ENCODE peak calls at places on chromosomes 5 and 9, in eight cellular contexts. V is lower lobe of right lung, E is heart right ventricle, Z is OCI-LY7, H is BE2C, T is neural progenitor cell, S is foreskin fibroblast, I is cardiac fibroblast. G is an unnamed sample.

GRCh38 chr5:122415481-122416120 is 103.6 kb downstream of the SNCAIP start:
- DNase-seq in I (peak; percentile 84), Z (peak; percentile 29), S (peak; percentile 54), H (peak; percentile 46), V (peak; percentile 44), E (peak; percentile 25), T (peak; percentile 83), G (peak; percentile 53)

GRCh38 chr5:181109489-181110013 is 21.4 kb downstream of the OR2V1 start:
- DNase-seq in I (no peak), E (no peak), H (no peak), V (no peak), T (peak; percentile 58), Z (no peak), S (no peak), G (no peak)

GRCh38 chr5:174327317-174327864 is 281.9 kb downstream of the NSG2 start:
- DNase-seq in E (peak; percentile 63), Z (peak; percentile 74), S (peak; percentile 18), H (peak; percentile 92), V (peak; percentile 63), T (peak; percentile 94), I (peak; percentile 86), G (peak; percentile 37)

GRCh38 chr9:133264235-133264764 is 10.7 kb downstream of the ABO start:
- DNase-seq in H (no peak), E (no peak), I (no peak), T (no peak), Z (no peak), V (no peak), S (no peak), G (no peak)

GRCh38 chr5:124665035-124665434 is 81.4 kb downstream of the ZNF608 start:
- DNase-seq in E (no peak), Z (no peak), S (no peak), I (no peak), H (no peak), V (no peak), T (no peak), G (no peak)

GRCh38 chr5:159184236-159184635 is 25.1 kb downstream of the RNF145 start:
- DNase-seq in H (no peak), T (no peak), S (no peak), V (no peak), I (peak; percentile 62), Z (no peak), E (no peak), G (no peak)

GRCh38 chr5:56900858-56901578 is 8.4 kb upstream of the SETD9 start:
- DNase-seq in V (no peak), H (peak; percentile 23), I (peak; percentile 52), Z (peak; percentile 65), S (peak; percentile 15), T (peak; percentile 59), E (no peak), G (no peak)

GRCh38 chr5:99926463-99926862 is 608.7 kb upstream of the FAM174A start:
- DNase-seq in H (no peak), V (no peak), Z (no peak), I (no peak), E (no peak), T (no peak), S (no peak), G (no peak)

GRCh38 chr9:124520206-124520596 is 13.0 kb upstream of the NR5A1 start:
- DNase-seq in I (no peak), T (no peak), V (no peak), S (no peak), H (no peak), E (no peak), Z (no peak), G (no peak)

GRCh38 chr5:56337715-56338319 is 104.7 kb upstream of the ANKRD55 start:
- DNase-seq in E (no peak), H (no peak), S (no peak), Z (no peak), V (no peak), I (no peak), T (no peak), G (no peak)

GRCh38 chr5:65771266-65771665 is 49.3 kb downstream of the NLN start:
- DNase-seq in Z (no peak), S (no peak), T (no peak), E (no peak), H (no peak), V (no peak), I (no peak), G (no peak)

GRCh38 chr9:124037790-124038189 is 26.2 kb downstream of the LHX2 start:
- DNase-seq in H (no peak), V (no peak), I (no peak), Z (no peak), E (no peak), S (no peak), T (peak; percentile 42), G (no peak)

GRCh38 chr5:36607114-36607561 is 732 bp downstream of the SLC1A3 start:
- DNase-seq in V (peak; percentile 51), T (peak; percentile 72), Z (no peak), S (peak; percentile 47), I (peak; percentile 48), E (peak; percentile 37), H (no peak), G (peak; percentile 24)

GRCh38 chr9:124708633-124709032 is 62.5 kb downstream of the NR6A1 start:
- DNase-seq in E (no peak), Z (no peak), T (peak; percentile 23), S (peak; percentile 30), V (no peak), I (no peak), H (no peak), G (no peak)

GRCh38 chr5:71697967-71698366 is 21.1 kb upstream of the CARTPT start:
- DNase-seq in V (no peak), I (no peak), E (peak; percentile 21), T (peak; percentile 59), H (no peak), Z (peak; percentile 2), S (no peak), G (no peak)

GRCh38 chr5:131379723-131380122 is 115.9 kb downstream of the CDC42SE2 start:
- DNase-seq in H (no peak), E (no peak), T (no peak), S (no peak), V (no peak), I (peak; percentile 91), Z (peak; percentile 72), G (peak; percentile 29)

GRCh38 chr5:54905942-54906537 is 79.4 kb downstream of the ESM1 start:
- DNase-seq in I (peak; percentile 86), V (peak; percentile 63), S (peak; percentile 66), E (peak; percentile 37), T (peak; percentile 82), H (peak; percentile 47), Z (peak; percentile 41), G (peak; percentile 46)

GRCh38 chr5:14326035-14326909 is 183.1 kb downstream of the TRIO start:
- DNase-seq in I (peak; percentile 10), H (peak; percentile 65), V (no peak), Z (no peak), T (peak; percentile 4), S (no peak), E (no peak), G (no peak)

GRCh38 chr9:107229146-107229545 is 53.9 kb upstream of the RAD23B start:
- DNase-seq in I (no peak), E (no peak), T (peak; percentile 67), H (no peak), V (no peak), S (no peak), Z (no peak), G (no peak)

GRCh38 chr5:171462928-171463843 is 43.7 kb downstream of the FGF18 start:
- DNase-seq in T (no peak), I (no peak), S (no peak), Z (no peak), H (no peak), V (no peak), E (no peak), G (no peak)

GRCh38 chr5:169606279-169606678 is 22.7 kb downstream of the SPDL1 start:
- DNase-seq in H (no peak), T (no peak), Z (no peak), I (no peak), V (no peak), S (no peak), E (no peak), G (no peak)

DNA sequence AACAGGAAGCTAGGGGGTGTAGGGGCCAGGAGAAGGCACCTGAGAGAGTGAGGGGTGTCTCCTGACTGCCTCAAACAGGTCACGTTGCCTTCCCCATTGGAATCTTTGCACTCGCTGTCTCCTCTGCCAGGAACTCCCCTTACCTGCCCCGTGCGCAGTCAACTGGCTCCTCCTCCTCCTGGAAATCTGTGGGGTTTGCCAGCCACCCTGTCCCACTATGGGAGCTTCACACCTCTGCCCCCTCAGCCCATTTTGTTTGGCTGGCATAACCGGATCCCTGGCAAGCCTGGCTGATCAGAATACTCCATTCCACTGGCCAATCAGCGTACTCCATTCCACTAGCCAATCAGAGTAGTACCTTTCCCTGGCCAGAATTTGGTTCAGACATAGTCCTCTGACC is 10.4 kb upstream of the SLC34A1 start:
- DNase-seq in I (no peak), S (no peak), V (no peak), T (no peak), H (no peak), Z (no peak), E (no peak), G (no peak)
- TF ChIP-seq CTCF in I (no peak), S (no peak), V (no peak), T (no peak), H (no peak), Z (no peak), E (no peak), G (no peak)

DNA sequence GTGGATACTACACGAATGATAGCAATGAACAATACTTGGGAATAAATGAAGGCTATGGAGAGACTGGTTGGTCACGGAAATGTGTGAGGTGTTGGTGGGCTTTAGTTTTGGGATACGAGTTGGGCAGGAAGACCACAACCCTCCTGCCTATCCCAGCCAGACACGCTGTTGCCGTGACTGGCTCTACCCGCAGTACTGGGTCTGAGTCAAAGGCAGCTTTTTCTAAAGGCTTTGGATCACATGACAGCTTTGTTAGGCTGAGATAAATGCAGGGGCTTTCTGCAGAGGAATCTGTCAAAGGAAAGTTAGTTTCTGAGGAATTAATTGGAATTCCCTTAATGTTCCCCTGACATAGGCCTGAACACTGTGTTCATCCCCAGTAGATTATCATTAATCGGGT is 302.8 kb downstream of the KIF4B start:
- DNase-seq in Z (no peak), H (no peak), V (no peak), I (no peak), T (peak; percentile 54), S (no peak), E (no peak), G (no peak)
- H3K4me3 ChIP-seq in Z (no peak overlapping the region), H (no peak overlapping the region), V (no peak overlapping the region), I (no peak overlapping the region), T (no peak overlapping the region), S (no peak overlapping the region), E (no peak overlapping the region), G (no peak overlapping the region)

GRCh38 chr9:93288891-93289883 is 105.2 kb downstream of the WNK2 start:
- DNase-seq in S (peak; percentile 21), I (peak; percentile 46), H (no peak), T (no peak), V (peak; percentile 35), E (no peak), Z (no peak), G (no peak)
- TF ChIP-seq CTCF in S (no peak), I (no peak), H (no peak), T (no peak), V (no peak), E (no peak), Z (no peak), G (no peak)

DNA sequence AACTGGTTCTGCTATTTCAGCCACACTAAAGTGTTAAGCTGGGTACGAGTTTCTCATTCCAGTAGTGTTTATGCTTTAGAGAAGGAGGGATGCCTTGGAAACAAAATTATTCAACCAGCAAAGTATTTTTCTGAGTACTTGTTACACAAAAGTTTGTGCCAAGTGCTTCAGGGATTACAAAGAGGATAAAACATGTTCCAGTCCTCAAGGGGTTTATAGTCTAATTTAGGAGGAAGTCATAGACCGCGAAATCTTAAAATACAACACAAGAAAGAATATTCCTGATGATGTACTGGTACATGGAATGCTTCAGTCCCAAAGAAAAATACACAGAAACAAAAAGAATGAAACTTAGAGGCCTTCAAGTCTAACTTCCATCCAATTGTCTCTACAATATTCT is 85.4 kb upstream of the NR4A3 start:
- DNase-seq in I (no peak), H (no peak), T (no peak), S (no peak), V (no peak), Z (no peak), E (no peak), G (no peak)
- H3K4me3 ChIP-seq in I (no peak overlapping the region), H (no peak overlapping the region), T (no peak overlapping the region), S (no peak overlapping the region), V (no peak overlapping the region), Z (no peak overlapping the region), E (no peak overlapping the region), G (no peak overlapping the region)

G was measured in AG09309.